ENCODE peak calls at places on chromosomes 3 and 15, in six cellular contexts. E is CD4-positive, alpha-beta T cell; W is NCI-H2081; C is lower leg skin; V is GM23248; G is K562. M is an unnamed sample.

GRCh38 chr3:103295974-103296570 is 861.3 kb downstream of the ZPLD1 start:
- DNase-seq in V (peak; percentile 3), W (peak; percentile 5), C (no peak), G (no peak), E (no peak), M (peak; percentile 37)

GRCh38 chr3:9778518-9779129 is 8.9 kb upstream of the CAMK1 start:
- DNase-seq in W (no peak), E (no peak), V (peak; percentile 68), C (no peak), G (no peak), M (no peak)

GRCh38 chr15:43463542-43463941 is 29.4 kb downstream of the TP53BP1 start:
- DNase-seq in W (no peak), V (peak; percentile 53), C (no peak), E (no peak), G (no peak), M (no peak)

GRCh38 chr3:9339750-9340449 is 23.0 kb upstream of the THUMPD3 start:
- DNase-seq in G (no peak), C (no peak), E (no peak), W (no peak), V (peak; percentile 37), M (no peak)

GRCh38 chr15:34132881-34133280 is 31.0 kb downstream of the PGBD4 start:
- DNase-seq in E (no peak), W (no peak), C (no peak), V (no peak), G (no peak), M (peak; percentile 12)

GRCh38 chr3:114496874-114497273 is 203.0 kb downstream of the TIGIT start:
- DNase-seq in W (no peak), C (no peak), E (no peak), V (peak; percentile 78), G (no peak), M (no peak)

GRCh38 chr15:25783607-25784131 is 79.5 kb downstream of the ATP10A start:
- DNase-seq in G (peak; percentile 49), W (no peak), V (peak; percentile 72), E (peak; percentile 47), C (no peak), M (no peak)

GRCh38 chr3:71530903-71531535 is 52.5 kb downstream of the FOXP1 start:
- DNase-seq in W (no peak), V (no peak), E (no peak), C (no peak), G (no peak), M (no peak)

GRCh38 chr3:140898340-140899180 is 43.1 kb upstream of the SLC25A36 start:
- DNase-seq in E (no peak), C (peak; percentile 14), G (peak; percentile 37), W (peak; percentile 72), V (peak; percentile 89), M (peak; percentile 87)

GRCh38 chr15:39756806-39757522 is 25.7 kb downstream of the FSIP1 start:
- DNase-seq in G (peak; percentile 23), C (no peak), W (peak; percentile 28), E (no peak), V (peak; percentile 84), M (peak; percentile 70)

GRCh38 chr15:34436956-34437442 is 609 bp downstream of the GOLGA8A start:
- DNase-seq in W (peak; percentile 4), V (peak; percentile 69), C (no peak), E (peak; percentile 35), G (peak; percentile 67), M (no peak)

GRCh38 chr3:61371123-61371522 is 119.9 kb upstream of the FHIT start:
- DNase-seq in C (no peak), G (peak; percentile 27), E (no peak), V (no peak), W (no peak), M (no peak)

M was measured in astrocyte of the cerebellum.